ENCODE peak calls at places on chromosomes 3 and 15, in six cellular contexts. Z is WTC11, Y is heart left ventricle, I is NB4, O is upper lobe of left lung, T is ascending aorta. P is an unnamed sample.
A peak's percentile ranks its signal among the peaks of the same experiment; 100 is the strongest.

GRCh38 chr15:87672309-87672897 is 584.1 kb downstream of the NTRK3 start:
- DNase-seq in Z (peak; percentile 66), Y (no peak), I (no peak), O (no peak), T (no peak), P (no peak)

GRCh38 chr3:194640829-194641228 is 7.6 kb upstream of the TMEM44 start:
- DNase-seq in Z (peak; percentile 40), Y (no peak), I (peak; percentile 55), O (no peak), T (no peak), P (peak; percentile 31)

GRCh38 chr3:128487813-128488635 is 5.0 kb downstream of the GATA2 start:
- DNase-seq in Z (peak; percentile 91), Y (peak; percentile 92), I (no peak), O (peak; percentile 94), T (no peak), P (peak; percentile 50)

GRCh38 chr3:119367000-119367399 is 72.8 kb downstream of the ARHGAP31 start:
- DNase-seq in Z (no peak), Y (no peak), I (no peak), O (no peak), T (no peak), P (no peak)

GRCh38 chr3:185397676-185398075 is 34.7 kb downstream of the MAP3K13 start:
- DNase-seq in Z (no peak), Y (no peak), I (no peak), O (no peak), T (no peak), P (no peak)

GRCh38 chr15:82663186-82663600 is 16.0 kb upstream of the CPEB1 start:
- DNase-seq in Z (peak; percentile 84), Y (no peak), I (peak; percentile 68), O (no peak), T (no peak), P (peak; percentile 66)

GRCh38 chr15:42010434-42010833 is 10.4 kb downstream of the PLA2G4E start:
- DNase-seq in Z (no peak), Y (no peak), I (no peak), O (no peak), T (no peak), P (peak; percentile 76)

GRCh38 chr3:172167892-172168648 is 128.7 kb downstream of the FNDC3B start:
- DNase-seq in Z (no peak), Y (no peak), I (no peak), O (no peak), T (no peak), P (no peak)

GRCh38 chr3:162354343-162354742 is 857.7 kb downstream of the OTOL1 start:
- DNase-seq in Z (no peak), Y (no peak), I (no peak), O (no peak), T (no peak), P (no peak)

GRCh38 chr3:194058189-194058571 is 77.8 kb upstream of the HES1 start:
- DNase-seq in Z (peak; percentile 82), Y (peak; percentile 78), I (peak; percentile 63), O (peak; percentile 89), T (no peak), P (peak; percentile 55)

GRCh38 chr15:80507131-80507530 is 102.9 kb downstream of the ARNT2 start:
- DNase-seq in Z (no peak), Y (no peak), I (no peak), O (no peak), T (no peak), P (no peak)

GRCh38 chr3:72082121-72082715 is 297.3 kb upstream of the PROK2 start:
- DNase-seq in Z (no peak), Y (no peak), I (peak; percentile 90), O (no peak), T (no peak), P (peak; percentile 85)

GRCh38 chr3:128971421-128971820 is 22.5 kb downstream of the CFAP92 start:
- DNase-seq in Z (no peak), Y (no peak), I (peak; percentile 38), O (no peak), T (no peak), P (no peak)

GRCh38 chr3:171129827-171130226 is 103.3 kb upstream of the SLC2A2 start:
- DNase-seq in Z (no peak), Y (no peak), I (no peak), O (no peak), T (no peak), P (no peak)

GRCh38 chr15:79168922-79169322 is 78.3 kb upstream of the RASGRF1 start:
- DNase-seq in Z (peak; percentile 57), Y (no peak), I (no peak), O (no peak), T (no peak), P (no peak)
- TF ChIP-seq CTCF in Z (no peak), Y (peak; percentile 36), I (no peak), O (no peak), T (no peak), P (no peak)

DNA sequence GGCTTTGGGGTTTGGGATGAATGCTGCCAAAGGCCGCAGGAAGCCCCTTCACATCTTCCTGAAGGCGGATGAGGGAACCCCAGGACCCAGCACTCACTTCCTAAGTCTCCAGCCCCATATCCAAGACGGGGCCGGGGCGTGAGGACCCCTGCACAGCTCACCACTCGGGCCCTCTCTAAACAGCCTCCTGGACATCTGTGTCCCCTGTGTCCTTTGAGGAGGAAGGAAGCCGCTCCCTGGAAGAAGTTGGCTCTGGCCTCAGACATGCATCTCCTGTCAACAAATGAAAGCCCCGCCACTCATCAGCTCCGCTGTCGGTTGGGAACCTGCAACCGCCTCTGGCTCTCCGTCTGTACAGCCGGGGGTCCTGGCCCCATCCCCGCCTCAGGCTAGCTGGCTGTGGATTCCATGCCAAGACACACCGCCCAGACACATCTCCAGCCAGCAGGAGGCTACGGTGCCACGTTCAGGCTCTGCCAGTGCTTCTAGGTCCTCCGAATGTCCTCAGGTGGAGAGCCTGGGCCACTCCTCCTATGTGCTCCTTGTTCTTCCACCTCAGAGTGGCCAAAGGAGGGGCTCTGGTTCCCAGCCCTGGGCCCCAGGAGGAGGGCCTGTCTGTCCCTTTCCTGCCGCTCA is 140.0 kb upstream of the MEF2A start:
- DNase-seq in Z (no peak), Y (peak; percentile 70), I (no peak), O (no peak), T (no peak), P (no peak)
- TF ChIP-seq CTCF in Z (no peak), Y (peak; percentile 35), I (no peak), O (no peak), T (peak; percentile 17), P (no peak)

DNA sequence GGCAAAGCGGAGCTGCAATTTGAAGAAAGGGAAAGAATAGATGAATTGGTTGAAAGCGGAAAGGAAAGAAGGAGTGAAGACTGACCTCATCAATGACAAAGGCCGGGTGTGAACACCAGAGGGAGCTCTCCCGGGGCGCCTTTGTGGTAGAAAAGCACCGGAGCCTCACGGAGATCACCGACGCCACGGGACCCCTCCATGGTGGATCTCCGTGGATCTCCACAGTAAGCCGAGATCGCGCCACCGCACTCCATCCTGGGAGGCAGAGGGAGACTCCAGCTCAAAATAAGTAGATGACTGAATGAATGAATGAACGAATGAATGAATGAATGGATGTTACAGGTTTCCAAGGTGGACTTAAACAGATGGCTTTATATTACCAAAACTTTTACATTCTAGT is 25.0 kb downstream of the GPR160 start:
- DNase-seq in Z (peak; percentile 68), Y (no peak), I (no peak), O (peak; percentile 55), T (no peak), P (no peak)
- TF ChIP-seq CTCF in Z (no peak), Y (no peak), I (peak; percentile 2), O (no peak), T (no peak), P (peak; percentile 5)

GRCh38 chr3:189789432-189789831 is 158.2 kb downstream of the TP63 start:
- DNase-seq in Z (no peak), Y (no peak), I (no peak), O (no peak), T (no peak), P (no peak)

GRCh38 chr3:189787191-189787590 is 156.0 kb downstream of the TP63 start:
- DNase-seq in Z (no peak), Y (no peak), I (no peak), O (no peak), T (no peak), P (no peak)

GRCh38 chr3:189787622-189788021 is 156.4 kb downstream of the TP63 start:
- DNase-seq in Z (no peak), Y (no peak), I (no peak), O (no peak), T (no peak), P (no peak)

GRCh38 chr3:189790658-189791057 is 159.5 kb downstream of the TP63 start:
- DNase-seq in Z (no peak), Y (no peak), I (no peak), O (no peak), T (no peak), P (peak; percentile 17)

GRCh38 chr3:189786479-189787064 is 155.4 kb downstream of the TP63 start:
- DNase-seq in Z (peak; percentile 24), Y (no peak), I (no peak), O (no peak), T (no peak), P (no peak)
- TF ChIP-seq CTCF in Z (no peak), Y (no peak), I (no peak), O (no peak), T (no peak), P (no peak)

GRCh38 chr3:151008699-151009098 is 36.2 kb upstream of the CLRN1 start:
- DNase-seq in Z (no peak), Y (no peak), I (no peak), O (no peak), T (no peak), P (no peak)
- TF ChIP-seq CTCF in Z (no peak), Y (peak; percentile 20), I (no peak), O (no peak), T (no peak), P (no peak)

P was measured in GM12865.